ENCODE peak calls at places on chromosomes 6 and 20, in nine cellular contexts. W, K, T, E, R, D, H, A and B are unnamed samples.

GRCh38 chr6:31729515-31729978 is 448 bp upstream of the DDAH2 start:
- DNase-seq in H (peak), K (peak), D (peak), E (peak), T (peak), W (peak), R (peak), A (peak), B (peak)

GRCh38 chr6:42316390-42316970 is 98.8 kb upstream of the MRPS10 start:
- DNase-seq in W (no peak), A (no peak), E (no peak), R (peak), T (peak), D (no peak), H (no peak), K (peak), B (no peak)

GRCh38 chr20:3781153-3781910 is at the start of gene SPEF1:
- DNase-seq in T (peak), W (peak), H (peak), D (peak), K (peak), A (peak), E (peak), R (peak), B (peak)

GRCh38 chr6:105991561-105992314 is 94.4 kb upstream of the PRDM1 start:
- DNase-seq in R (no peak), E (no peak), A (no peak), T (peak), W (peak), D (no peak), K (no peak), H (no peak), B (peak)

GRCh38 chr20:39775110-39775509 is 813.0 kb downstream of the DHX35 start:
- DNase-seq in R (no peak), D (peak), H (no peak), T (peak), K (peak), A (no peak), W (peak), E (peak), B (peak)

GRCh38 chr6:161631676-161632194 is 357.9 kb upstream of the AGPAT4 start:
- DNase-seq in W (no peak), R (no peak), K (peak), T (no peak), A (no peak), E (no peak), H (no peak), D (no peak), B (no peak)

GRCh38 chr6:76702187-76702586 is 629.7 kb upstream of the IMPG1 start:
- DNase-seq in T (no peak), A (no peak), H (no peak), D (no peak), R (no peak), E (no peak), W (no peak), K (no peak), B (no peak)

GRCh38 chr6:3813918-3814317 is 35.3 kb upstream of the FAM50B start:
- DNase-seq in T (no peak), W (no peak), A (no peak), R (no peak), D (no peak), K (no peak), H (no peak), E (no peak), B (no peak)

GRCh38 chr6:67916389-67916788 is 718.7 kb upstream of the ADGRB3 start:
- DNase-seq in W (no peak), K (peak), D (no peak), T (no peak), E (no peak), R (no peak), H (no peak), A (no peak), B (no peak)

GRCh38 chr6:126657556-126658129 is 317.7 kb downstream of the CENPW start:
- DNase-seq in T (peak), A (peak), K (peak), E (no peak), R (no peak), W (no peak), D (no peak), H (no peak), B (no peak)
- TF ChIP-seq CTCF in T (peak), A (peak), K (peak), E (peak), R (peak), W (peak), D (peak), H (peak), B (no peak)

GRCh38 chr6:154354265-154354777 is 2.3 kb downstream of the IPCEF1 start:
- DNase-seq in E (no peak), R (no peak), K (no peak), D (no peak), W (no peak), T (no peak), H (no peak), A (no peak), B (no peak)
- H3K4me3 ChIP-seq in E (no peak), R (no peak), K (no peak), D (no peak), W (no peak), T (no peak), H (no peak), A (no peak), B (no peak)

GRCh38 chr6:142566628-142567396 is 265.0 kb downstream of the ADGRG6 start:
- DNase-seq in K (peak), A (no peak), W (no peak), T (peak), R (peak), E (no peak), D (peak), H (no peak), B (peak)
- TF ChIP-seq CTCF in K (peak), A (peak), W (peak), T (peak), R (peak), E (peak), D (peak), H (peak), B (peak)

GRCh38 chr6:108564178-108564577 is 3.5 kb downstream of the FOXO3 start:
- DNase-seq in D (no peak), R (no peak), W (no peak), A (no peak), T (peak), K (peak), H (no peak), E (no peak), B (no peak)
- H3K4me3 ChIP-seq in D (peak), R (peak), W (peak), A (no peak), T (peak), K (peak), H (peak), E (peak), B (no peak)

DNA sequence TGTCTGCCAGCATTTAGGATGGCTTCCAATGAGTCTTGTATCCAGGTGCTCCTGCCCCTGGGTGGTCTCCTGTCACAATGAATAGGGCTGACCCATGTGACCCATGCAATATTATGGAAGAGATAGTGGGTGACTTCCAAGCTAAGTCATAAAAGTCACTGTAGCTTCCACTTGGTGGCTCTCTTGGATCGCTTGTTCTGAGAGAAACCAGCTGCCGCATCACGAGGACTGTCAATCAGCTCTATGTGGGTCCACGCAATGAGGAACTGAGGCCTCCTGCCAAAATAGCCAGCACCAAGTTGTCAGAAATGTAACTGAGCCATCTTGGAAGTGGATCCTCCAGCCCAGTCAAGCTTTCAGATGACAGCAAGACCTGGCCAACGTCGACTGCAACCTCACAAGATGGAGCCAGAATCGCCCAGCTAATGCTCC is 14.9 kb upstream of the MATN4 start:
- DNase-seq in A (peak), K (peak), D (peak), H (peak), E (no peak), W (no peak), T (peak), R (no peak), B (peak)
- TF ChIP-seq CTCF in A (peak), K (no peak), D (peak), H (peak), E (peak), W (no peak), T (no peak), R (no peak), B (no peak)

DNA sequence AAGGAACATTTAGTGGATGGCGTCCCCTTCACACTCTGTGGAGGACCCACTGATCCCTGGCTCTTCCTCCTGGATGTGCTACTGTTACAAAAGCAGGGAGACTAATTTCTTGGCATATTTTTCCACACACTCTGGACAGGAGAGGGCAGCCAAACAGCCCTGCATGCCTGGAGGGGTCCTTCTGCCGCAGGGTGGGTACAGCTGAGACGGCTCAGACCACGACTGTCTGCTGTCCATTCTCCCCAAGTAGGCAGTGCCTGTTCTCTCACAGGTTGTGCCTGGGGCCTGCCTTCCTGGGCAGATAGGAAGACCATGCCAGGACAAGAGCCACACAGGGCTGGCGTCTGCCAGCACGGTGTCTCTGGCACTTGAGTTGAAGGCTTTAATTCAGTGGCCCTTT is 260.1 kb downstream of the FOXC1 start:
- DNase-seq in A (no peak), E (no peak), K (no peak), H (no peak), W (no peak), R (no peak), D (no peak), T (no peak), B (no peak)
- H3K4me3 ChIP-seq in A (no peak), E (no peak), K (no peak), H (no peak), W (no peak), R (no peak), D (no peak), T (no peak), B (no peak)

GRCh38 chr6:80316655-80317332 is 210.3 kb downstream of the BCKDHB start:
- DNase-seq in W (no peak), A (no peak), R (no peak), H (no peak), T (no peak), K (peak), D (no peak), E (no peak), B (no peak)
- TF ChIP-seq CTCF in W (no peak), A (no peak), R (peak), H (no peak), T (no peak), K (peak), D (no peak), E (no peak), B (no peak)

GRCh38 chr6:17018425-17018824 is 83.4 kb upstream of the STMND1 start:
- DNase-seq in K (no peak), E (no peak), R (no peak), W (no peak), A (no peak), T (no peak), H (no peak), D (no peak), B (no peak)

GRCh38 chr6:17013701-17014100 is 88.1 kb upstream of the STMND1 start:
- DNase-seq in K (peak), A (no peak), T (peak), W (no peak), D (no peak), R (peak), E (no peak), H (no peak), B (no peak)

GRCh38 chr6:17017416-17017815 is 84.4 kb upstream of the STMND1 start:
- DNase-seq in A (no peak), D (no peak), E (no peak), R (no peak), T (no peak), K (no peak), H (no peak), W (no peak), B (no peak)

GRCh38 chr6:17015144-17015543 is 86.7 kb upstream of the STMND1 start:
- DNase-seq in R (no peak), E (no peak), A (no peak), K (peak), T (peak), H (no peak), W (no peak), D (no peak), B (no peak)

GRCh38 chr6:17015551-17016381 is 86.1 kb upstream of the STMND1 start:
- DNase-seq in A (no peak), R (no peak), W (no peak), E (peak), D (peak), K (no peak), H (no peak), T (no peak), B (peak)
- H3K4me3 ChIP-seq in A (no peak), R (no peak), W (peak), E (peak), D (peak), K (peak), H (peak), T (no peak), B (no peak)